ENCODE peak calls at places on chromosome 18, in five cellular contexts. One of them, this sample, is unnamed.
A peak's percentile ranks its signal among the peaks of the same experiment; 100 is the strongest.

GRCh38 chr18:43863180-43863579 is 585.9 kb upstream of the SYT4 start:
- DNase-seq in skeletal muscle cell: peak; percentile 88
- DNase-seq in HT1080: no peak
- DNase-seq in HEK293T: no peak
- DNase-seq in gastrocnemius medialis: peak; percentile 9
- DNase-seq in this sample: no peak

GRCh38 chr18:43682196-43682595 is 404.9 kb upstream of the SYT4 start:
- DNase-seq in skeletal muscle cell: no peak
- DNase-seq in HT1080: no peak
- DNase-seq in HEK293T: no peak
- DNase-seq in gastrocnemius medialis: no peak
- DNase-seq in this sample: no peak

GRCh38 chr18:8816233-8816632 is 110.9 kb downstream of the MTCL1 start:
- DNase-seq in skeletal muscle cell: no peak
- DNase-seq in HT1080: no peak
- DNase-seq in HEK293T: no peak
- DNase-seq in gastrocnemius medialis: no peak
- DNase-seq in this sample: no peak

GRCh38 chr18:22493255-22493654 is 75.5 kb upstream of the CTAGE1 start:
- DNase-seq in skeletal muscle cell: no peak
- DNase-seq in HT1080: no peak
- DNase-seq in HEK293T: no peak
- DNase-seq in gastrocnemius medialis: no peak
- DNase-seq in this sample: no peak

GRCh38 chr18:51110073-51110797 is 80.2 kb downstream of the SMAD4 start:
- DNase-seq in skeletal muscle cell: no peak
- DNase-seq in HT1080: peak; percentile 48
- DNase-seq in HEK293T: peak; percentile 77
- DNase-seq in gastrocnemius medialis: peak; percentile 9
- DNase-seq in this sample: peak; percentile 89

GRCh38 chr18:901769-902168 is 2.9 kb upstream of the ADCYAP1 start:
- DNase-seq in skeletal muscle cell: no peak
- DNase-seq in HT1080: no peak
- DNase-seq in HEK293T: no peak
- DNase-seq in gastrocnemius medialis: no peak
- DNase-seq in this sample: no peak

GRCh38 chr18:47986724-47987455 is 56.4 kb upstream of the SMAD2 start:
- DNase-seq in skeletal muscle cell: no peak
- DNase-seq in HT1080: no peak
- DNase-seq in HEK293T: no peak
- DNase-seq in gastrocnemius medialis: no peak
- DNase-seq in this sample: no peak

GRCh38 chr18:79882522-79883241 is 68.8 kb downstream of the SLC66A2 start:
- DNase-seq in skeletal muscle cell: no peak
- DNase-seq in HT1080: no peak
- DNase-seq in HEK293T: no peak
- DNase-seq in gastrocnemius medialis: no peak
- DNase-seq in this sample: no peak

GRCh38 chr18:32707153-32707552 is 65.7 kb downstream of the KLHL14 start:
- DNase-seq in skeletal muscle cell: no peak
- DNase-seq in HT1080: no peak
- DNase-seq in HEK293T: no peak
- DNase-seq in gastrocnemius medialis: no peak
- DNase-seq in this sample: no peak

GRCh38 chr18:59015531-59016152 is 124.0 kb upstream of the SEC11C start:
- DNase-seq in skeletal muscle cell: no peak
- DNase-seq in HT1080: no peak
- DNase-seq in HEK293T: no peak
- DNase-seq in gastrocnemius medialis: no peak
- DNase-seq in this sample: no peak

GRCh38 chr18:54181856-54182612 is 42.4 kb downstream of the MBD2 start:
- DNase-seq in skeletal muscle cell: no peak
- DNase-seq in HT1080: peak; percentile 70
- DNase-seq in HEK293T: no peak
- DNase-seq in gastrocnemius medialis: no peak
- DNase-seq in this sample: no peak

GRCh38 chr18:1014496-1014895 is 109.8 kb downstream of the ADCYAP1 start:
- DNase-seq in skeletal muscle cell: peak; percentile 14
- DNase-seq in HT1080: no peak
- DNase-seq in HEK293T: no peak
- DNase-seq in gastrocnemius medialis: no peak
- DNase-seq in this sample: peak; percentile 31

GRCh38 chr18:24402209-24402785 is 4.7 kb upstream of the OSBPL1A start:
- DNase-seq in skeletal muscle cell: no peak
- DNase-seq in HT1080: no peak
- DNase-seq in HEK293T: no peak
- DNase-seq in gastrocnemius medialis: no peak
- DNase-seq in this sample: no peak

GRCh38 chr18:28201056-28201455 is 24.1 kb upstream of the CDH2 start:
- DNase-seq in skeletal muscle cell: no peak
- DNase-seq in HT1080: no peak
- DNase-seq in HEK293T: no peak
- DNase-seq in gastrocnemius medialis: no peak
- DNase-seq in this sample: no peak

GRCh38 chr18:70075906-70076305 is 128.2 kb upstream of the CD226 start:
- DNase-seq in skeletal muscle cell: no peak
- DNase-seq in HT1080: no peak
- DNase-seq in HEK293T: no peak
- DNase-seq in gastrocnemius medialis: no peak
- DNase-seq in this sample: no peak

GRCh38 chr18:36903215-36903928 is 74.4 kb downstream of the KIAA1328 start:
- DNase-seq in skeletal muscle cell: no peak
- DNase-seq in HT1080: no peak
- DNase-seq in HEK293T: no peak
- DNase-seq in gastrocnemius medialis: no peak
- DNase-seq in this sample: no peak

GRCh38 chr18:10926565-10927194 is 222.7 kb downstream of the PIEZO2 start:
- DNase-seq in skeletal muscle cell: no peak
- DNase-seq in HT1080: peak; percentile 81
- DNase-seq in HEK293T: no peak
- DNase-seq in gastrocnemius medialis: no peak
- DNase-seq in this sample: peak; percentile 15

GRCh38 chr18:76566987-76567386 is 71.9 kb upstream of the ZNF516 start:
- DNase-seq in skeletal muscle cell: no peak
- DNase-seq in HT1080: no peak
- DNase-seq in HEK293T: no peak
- DNase-seq in gastrocnemius medialis: no peak
- DNase-seq in this sample: no peak

GRCh38 chr18:75247041-75247551 is 36.5 kb downstream of the TSHZ1 start:
- DNase-seq in skeletal muscle cell: peak; percentile 28
- DNase-seq in HT1080: no peak
- DNase-seq in HEK293T: no peak
- DNase-seq in gastrocnemius medialis: no peak
- DNase-seq in this sample: no peak

GRCh38 chr18:48045744-48046143 is 115.3 kb upstream of the SMAD2 start:
- DNase-seq in skeletal muscle cell: no peak
- DNase-seq in HT1080: no peak
- DNase-seq in HEK293T: no peak
- DNase-seq in gastrocnemius medialis: no peak
- DNase-seq in this sample: no peak

GRCh38 chr18:62634991-62635630 is 80.2 kb upstream of the PHLPP1 start:
- DNase-seq in skeletal muscle cell: no peak
- DNase-seq in HT1080: peak; percentile 74
- DNase-seq in HEK293T: no peak
- DNase-seq in gastrocnemius medialis: no peak
- DNase-seq in this sample: no peak

GRCh38 chr18:78875268-78875997 is 104.2 kb upstream of the SALL3 start:
- DNase-seq in skeletal muscle cell: no peak
- DNase-seq in HT1080: peak; percentile 12
- DNase-seq in HEK293T: peak; percentile 21
- DNase-seq in gastrocnemius medialis: no peak
- DNase-seq in this sample: peak; percentile 41

GRCh38 chr18:50802133-50802532 is 17.7 kb downstream of the MRO start:
- DNase-seq in skeletal muscle cell: no peak
- DNase-seq in HT1080: no peak
- DNase-seq in HEK293T: no peak
- DNase-seq in gastrocnemius medialis: no peak
- DNase-seq in this sample: no peak

GRCh38 chr18:35376393-35376741 is 770 bp downstream of the ZNF396 start:
- DNase-seq in skeletal muscle cell: no peak
- DNase-seq in HT1080: no peak
- DNase-seq in HEK293T: no peak
- DNase-seq in gastrocnemius medialis: no peak
- DNase-seq in this sample: peak; percentile 31

GRCh38 chr18:44758821-44759624 is 78.3 kb downstream of the SETBP1 start:
- DNase-seq in skeletal muscle cell: no peak
- DNase-seq in HT1080: no peak
- DNase-seq in HEK293T: no peak
- DNase-seq in gastrocnemius medialis: no peak
- DNase-seq in this sample: no peak

GRCh38 chr18:68234115-68234514 is 480.8 kb downstream of the TMX3 start:
- DNase-seq in skeletal muscle cell: no peak
- DNase-seq in HT1080: no peak
- DNase-seq in HEK293T: no peak
- DNase-seq in gastrocnemius medialis: no peak
- DNase-seq in this sample: no peak

GRCh38 chr18:7305416-7305815 is 74.5 kb downstream of the LRRC30 start:
- DNase-seq in skeletal muscle cell: no peak
- DNase-seq in HT1080: no peak
- DNase-seq in HEK293T: no peak
- DNase-seq in gastrocnemius medialis: no peak
- DNase-seq in this sample: no peak

GRCh38 chr18:46401486-46402115 is 255.4 kb downstream of the LOXHD1 start:
- DNase-seq in skeletal muscle cell: no peak
- DNase-seq in HT1080: no peak
- DNase-seq in HEK293T: no peak
- DNase-seq in gastrocnemius medialis: no peak
- DNase-seq in this sample: no peak

GRCh38 chr18:78506031-78506461 is 473.6 kb upstream of the SALL3 start:
- DNase-seq in skeletal muscle cell: no peak
- DNase-seq in HT1080: no peak
- DNase-seq in HEK293T: no peak
- DNase-seq in gastrocnemius medialis: no peak
- DNase-seq in this sample: peak; percentile 65

GRCh38 chr18:28189400-28190239 is 12.7 kb upstream of the CDH2 start:
- DNase-seq in skeletal muscle cell: no peak
- DNase-seq in HT1080: peak; percentile 54
- DNase-seq in HEK293T: peak; percentile 50
- DNase-seq in gastrocnemius medialis: no peak
- DNase-seq in this sample: peak; percentile 29

GRCh38 chr18:13137041-13137938 is 81.3 kb upstream of the LDLRAD4 start:
- DNase-seq in skeletal muscle cell: no peak
- DNase-seq in HT1080: no peak
- DNase-seq in HEK293T: no peak
- DNase-seq in gastrocnemius medialis: no peak
- DNase-seq in this sample: peak; percentile 63

GRCh38 chr18:60172030-60172429 is 200.5 kb downstream of the MC4R start:
- DNase-seq in skeletal muscle cell: no peak
- DNase-seq in HT1080: no peak
- DNase-seq in HEK293T: no peak
- DNase-seq in gastrocnemius medialis: no peak
- DNase-seq in this sample: no peak

GRCh38 chr18:75293591-75293990 is 83.0 kb downstream of the TSHZ1 start:
- DNase-seq in skeletal muscle cell: no peak
- DNase-seq in HT1080: peak; percentile 68
- DNase-seq in HEK293T: no peak
- DNase-seq in gastrocnemius medialis: no peak
- DNase-seq in this sample: no peak

GRCh38 chr18:76558881-76559667 is 64.0 kb upstream of the ZNF516 start:
- DNase-seq in skeletal muscle cell: no peak
- DNase-seq in HT1080: no peak
- DNase-seq in HEK293T: no peak
- DNase-seq in gastrocnemius medialis: no peak
- DNase-seq in this sample: no peak

This sample was measured in nephron progenitor cell.